ENCODE peak calls at places on chromosome 9, in four cellular contexts. T, G, L and R are unnamed samples.

GRCh38 chr9:112361602-112362001 is 18.3 kb upstream of the HSDL2 start:
- DNase-seq in T (no peak), L (no peak), G (no peak), R (no peak)

GRCh38 chr9:121700831-121701419 is 49.5 kb downstream of the DAB2IP start:
- DNase-seq in L (no peak), G (no peak), T (no peak), R (peak; percentile 77)

GRCh38 chr9:102497709-102498108 is 497.4 kb upstream of the CYLC2 start:
- DNase-seq in T (no peak), L (no peak), G (no peak), R (no peak)

GRCh38 chr9:114339130-114339908 is 9.7 kb downstream of the ORM2 start:
- DNase-seq in T (no peak), L (peak; percentile 33), G (peak; percentile 53), R (peak; percentile 29)

GRCh38 chr9:22054529-22054928 is 45.4 kb upstream of the CDKN2B start:
- DNase-seq in G (no peak), T (no peak), L (no peak), R (no peak)

GRCh38 chr9:127014210-127014609 is 99.6 kb downstream of the RALGPS1 start:
- DNase-seq in L (no peak), G (no peak), T (no peak), R (no peak)

GRCh38 chr9:93198117-93198838 is 14.3 kb downstream of the WNK2 start:
- DNase-seq in L (no peak), G (peak; percentile 19), T (no peak), R (peak; percentile 4)

GRCh38 chr9:36772449-36773370 is 200.0 kb downstream of the MELK start:
- DNase-seq in G (no peak), L (no peak), T (no peak), R (no peak)

GRCh38 chr9:72294952-72295351 is 70.1 kb downstream of the ZFAND5 start:
- DNase-seq in L (peak; percentile 36), G (peak; percentile 51), T (no peak), R (no peak)

GRCh38 chr9:117643288-117643654 is 60.9 kb upstream of the TLR4 start:
- DNase-seq in G (no peak), L (no peak), T (no peak), R (no peak)

GRCh38 chr9:107750741-107751521 is 261.4 kb upstream of the KLF4 start:
- DNase-seq in T (peak; percentile 97), G (peak; percentile 72), L (peak; percentile 53), R (peak; percentile 86)

GRCh38 chr9:105341784-105342183 is 97.3 kb downstream of the SLC44A1 start:
- DNase-seq in G (no peak), L (no peak), T (no peak), R (no peak)

GRCh38 chr9:106632621-106633020 is 230.3 kb upstream of the ZNF462 start:
- DNase-seq in G (no peak), T (no peak), L (no peak), R (no peak)

GRCh38 chr9:98247826-98248657 is 7.4 kb downstream of the TBC1D2 start:
- DNase-seq in T (peak; percentile 68), L (no peak), G (no peak), R (no peak)

GRCh38 chr9:31394040-31394473 is 990.4 kb upstream of the ACO1 start:
- DNase-seq in L (no peak), T (no peak), G (no peak), R (no peak)

GRCh38 chr9:37329576-37329975 is 92.9 kb upstream of the GRHPR start:
- DNase-seq in L (no peak), G (no peak), T (no peak), R (no peak)

GRCh38 chr9:98899399-98900056 is 44.2 kb upstream of the COL15A1 start:
- DNase-seq in T (peak; percentile 71), G (peak; percentile 19), L (no peak), R (no peak)

GRCh38 chr9:125752070-125752628 is 5.0 kb downstream of the PBX3 start:
- DNase-seq in L (no peak), G (no peak), T (no peak), R (no peak)

GRCh38 chr9:121699271-121700164 is 48.1 kb downstream of the DAB2IP start:
- DNase-seq in T (peak; percentile 92), L (peak; percentile 54), G (peak; percentile 68), R (peak; percentile 78)

GRCh38 chr9:137691648-137692357 is 73.0 kb downstream of the EHMT1 start:
- DNase-seq in L (no peak), T (no peak), G (no peak), R (no peak)

GRCh38 chr9:130949188-130950038 is 10.4 kb upstream of the FIBCD1 start:
- DNase-seq in G (no peak), T (no peak), L (no peak), R (no peak)

GRCh38 chr9:136189394-136190236 is 15.3 kb downstream of the LHX3 start:
- DNase-seq in G (no peak), T (no peak), L (no peak), R (no peak)

GRCh38 chr9:136845465-136846261 is 3.4 kb downstream of the AJM1 start:
- DNase-seq in G (no peak), L (no peak), T (no peak), R (no peak)

GRCh38 chr9:103319979-103320378 is 324.8 kb downstream of the CYLC2 start:
- DNase-seq in G (no peak), T (no peak), L (no peak), R (no peak)

GRCh38 chr9:107491081-107492053 is 1.8 kb upstream of the KLF4 start:
- DNase-seq in T (peak; percentile 92), G (peak; percentile 35), L (peak; percentile 23), R (peak; percentile 49)

GRCh38 chr9:122367779-122368460 is 2.9 kb upstream of the PTGS1 start:
- DNase-seq in T (no peak), G (no peak), L (no peak), R (no peak)

GRCh38 chr9:107044872-107045271 is 181.9 kb downstream of the ZNF462 start:
- DNase-seq in L (peak; percentile 11), T (no peak), G (peak; percentile 12), R (no peak)

GRCh38 chr9:86079421-86080111 is 19.8 kb downstream of the GOLM1 start:
- DNase-seq in L (no peak), T (no peak), G (no peak), R (no peak)

GRCh38 chr9:33619666-33620404 is 95.8 kb downstream of the ANKRD18B start:
- DNase-seq in G (no peak), L (no peak), T (no peak), R (no peak)

GRCh38 chr9:16726023-16726422 is 144.4 kb downstream of the BNC2 start:
- DNase-seq in T (no peak), L (no peak), G (no peak), R (no peak)
- TF ChIP-seq CTCF in T (no peak), L (no peak), G (no peak), R (peak; percentile 6)

DNA sequence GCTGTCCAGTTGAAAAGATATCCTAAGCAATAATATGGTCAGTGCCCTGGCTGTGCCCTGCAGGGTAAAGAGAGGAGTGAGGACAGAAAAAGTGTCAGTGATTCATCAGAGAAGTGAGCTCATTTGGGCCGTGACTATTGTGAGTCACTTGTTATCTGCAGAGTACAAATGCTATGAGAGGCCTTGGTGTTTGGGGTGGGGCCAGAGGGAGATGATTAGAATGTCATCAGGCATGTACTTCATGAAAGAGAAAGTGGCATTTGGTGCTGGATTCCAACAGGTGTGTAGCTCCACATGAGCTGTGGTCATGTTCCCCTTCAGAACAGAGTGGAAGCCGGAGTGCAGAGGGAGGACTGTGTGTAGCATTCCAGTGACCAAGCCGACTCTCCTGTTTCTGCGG is 174.1 kb downstream of the KDM4C start:
- DNase-seq in L (peak; percentile 38), G (peak; percentile 32), T (no peak), R (peak; percentile 30)
- TF ChIP-seq POLR2A in L (no peak), G (no peak), T (no peak), R (no peak)

GRCh38 chr9:29691758-29692407 is 2118.6 kb upstream of the C9orf72 start:
- DNase-seq in L (peak; percentile 25), T (no peak), G (no peak), R (no peak)
- TF ChIP-seq CTCF in L (peak; percentile 16), T (no peak), G (no peak), R (no peak)

GRCh38 chr9:134440636-134441226 is 114.5 kb downstream of the RXRA start:
- DNase-seq in G (no peak), L (no peak), T (no peak), R (no peak)

GRCh38 chr9:134442486-134443168 is 116.4 kb downstream of the RXRA start:
- DNase-seq in L (no peak), T (no peak), G (no peak), R (no peak)

GRCh38 chr9:134442087-134442470 is 115.8 kb downstream of the RXRA start:
- DNase-seq in L (no peak), T (peak; percentile 89), G (no peak), R (no peak)

GRCh38 chr9:134443169-134444039 is 117.1 kb downstream of the RXRA start:
- DNase-seq in T (peak; percentile 97), L (peak; percentile 91), G (peak; percentile 93), R (peak; percentile 86)

DNA sequence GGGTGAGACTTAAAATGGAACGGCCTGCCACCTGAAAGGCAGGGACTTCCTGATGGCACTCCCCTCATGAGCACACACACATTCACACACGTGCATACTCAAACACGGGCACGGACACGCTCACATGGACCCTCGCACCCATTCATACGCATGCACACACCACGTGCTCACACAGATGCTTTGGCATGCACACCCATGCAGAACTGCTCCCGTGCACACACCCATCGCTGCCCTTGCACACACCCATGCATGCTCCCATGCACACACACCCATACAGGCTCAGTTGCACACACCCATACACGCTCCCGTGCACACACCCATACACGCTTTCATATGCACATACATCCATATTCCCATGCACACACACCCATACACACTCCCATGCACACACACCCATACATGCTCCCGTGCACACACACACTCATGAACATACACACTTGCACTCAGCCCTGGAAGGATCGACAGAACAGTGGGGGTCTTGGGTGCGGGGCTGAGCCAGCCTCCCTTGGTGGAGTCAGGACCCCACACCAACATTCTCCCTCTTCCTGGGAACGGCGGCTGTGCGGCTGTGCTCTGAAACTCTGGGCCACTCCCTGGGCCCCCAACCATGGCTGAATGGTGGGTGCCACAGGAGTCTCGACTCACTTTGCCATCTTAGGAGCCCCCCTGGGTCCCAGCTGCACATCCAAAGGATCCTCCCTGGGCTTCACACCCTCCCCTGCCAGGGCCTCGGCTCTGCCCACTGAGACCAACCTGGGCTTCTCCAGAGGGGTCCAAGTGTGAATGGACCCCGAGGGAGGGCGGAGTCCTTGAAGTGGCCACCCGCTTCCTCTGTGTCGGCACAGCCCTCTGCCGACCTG is 115.2 kb downstream of the RXRA start:
- DNase-seq in L (no peak), G (no peak), T (no peak), R (no peak)
- TF ChIP-seq POLR2A in L (no peak), G (no peak), T (no peak), R (no peak)